ENCODE peak calls at places on chromosomes 13 and 19, in nine cellular contexts. One of them, this sample, is unnamed.

GRCh38 chr19:28685802-28686201 is 527.1 kb downstream of the UQCRFS1 start:
- DNase-seq in omental fat pad: no peak
- DNase-seq in body of pancreas: no peak
- DNase-seq in WERI-Rb-1: no peak
- DNase-seq in heart left ventricle: no peak
- DNase-seq in AG04450: no peak
- DNase-seq in cardiac fibroblast: no peak
- DNase-seq in Calu3: no peak
- DNase-seq in dorsolateral prefrontal cortex: no peak
- DNase-seq in this sample: no peak

GRCh38 chr19:12666305-12667048 is at the start of the genes MAN2B1 and WDR83:
- DNase-seq in omental fat pad: peak; percentile 46
- DNase-seq in body of pancreas: peak; percentile 74
- DNase-seq in WERI-Rb-1: peak; percentile 77
- DNase-seq in heart left ventricle: peak; percentile 77
- DNase-seq in AG04450: no peak
- DNase-seq in cardiac fibroblast: peak; percentile 67
- DNase-seq in Calu3: peak; percentile 74
- DNase-seq in dorsolateral prefrontal cortex: peak; percentile 50
- DNase-seq in this sample: peak; percentile 87

GRCh38 chr13:74868044-74868443 is 613.9 kb downstream of the TBC1D4 start:
- DNase-seq in omental fat pad: no peak
- DNase-seq in body of pancreas: no peak
- DNase-seq in WERI-Rb-1: no peak
- DNase-seq in heart left ventricle: no peak
- DNase-seq in AG04450: no peak
- DNase-seq in cardiac fibroblast: no peak
- DNase-seq in Calu3: no peak
- DNase-seq in dorsolateral prefrontal cortex: no peak
- DNase-seq in this sample: no peak

GRCh38 chr13:99298056-99298455 is 9.1 kb downstream of the GPR183 start:
- DNase-seq in omental fat pad: no peak
- DNase-seq in body of pancreas: no peak
- DNase-seq in WERI-Rb-1: no peak
- DNase-seq in heart left ventricle: no peak
- DNase-seq in AG04450: no peak
- DNase-seq in cardiac fibroblast: no peak
- DNase-seq in Calu3: no peak
- DNase-seq in dorsolateral prefrontal cortex: no peak
- DNase-seq in this sample: no peak

GRCh38 chr19:49953376-49953775 is 7.6 kb downstream of the SIGLEC11 start:
- DNase-seq in omental fat pad: no peak
- DNase-seq in body of pancreas: no peak
- DNase-seq in WERI-Rb-1: no peak
- DNase-seq in heart left ventricle: no peak
- DNase-seq in AG04450: no peak
- DNase-seq in cardiac fibroblast: no peak
- DNase-seq in Calu3: no peak
- DNase-seq in dorsolateral prefrontal cortex: no peak
- DNase-seq in this sample: no peak

GRCh38 chr13:110646442-110647364 is 31.4 kb downstream of the NAXD start:
- DNase-seq in omental fat pad: no peak
- DNase-seq in body of pancreas: no peak
- DNase-seq in WERI-Rb-1: no peak
- DNase-seq in heart left ventricle: no peak
- DNase-seq in AG04450: no peak
- DNase-seq in cardiac fibroblast: no peak
- DNase-seq in Calu3: no peak
- DNase-seq in dorsolateral prefrontal cortex: no peak
- DNase-seq in this sample: no peak

GRCh38 chr13:51444922-51445321 is 7.9 kb downstream of the INTS6 start:
- DNase-seq in omental fat pad: no peak
- DNase-seq in body of pancreas: no peak
- DNase-seq in WERI-Rb-1: no peak
- DNase-seq in heart left ventricle: no peak
- DNase-seq in AG04450: no peak
- DNase-seq in cardiac fibroblast: peak; percentile 78
- DNase-seq in Calu3: no peak
- DNase-seq in dorsolateral prefrontal cortex: no peak
- DNase-seq in this sample: no peak

GRCh38 chr13:20182231-20182846 is 10.4 kb downstream of the GJB2 start:
- DNase-seq in omental fat pad: no peak
- DNase-seq in body of pancreas: peak; percentile 61
- DNase-seq in WERI-Rb-1: peak; percentile 68
- DNase-seq in heart left ventricle: no peak
- DNase-seq in AG04450: peak; percentile 67
- DNase-seq in cardiac fibroblast: peak; percentile 84
- DNase-seq in Calu3: peak; percentile 37
- DNase-seq in dorsolateral prefrontal cortex: no peak
- DNase-seq in this sample: no peak

GRCh38 chr13:24727731-24728601 is 36.0 kb upstream of the RNF17 start:
- DNase-seq in omental fat pad: no peak
- DNase-seq in body of pancreas: peak; percentile 74
- DNase-seq in WERI-Rb-1: peak; percentile 89
- DNase-seq in heart left ventricle: peak; percentile 65
- DNase-seq in AG04450: peak; percentile 71
- DNase-seq in cardiac fibroblast: peak; percentile 93
- DNase-seq in Calu3: peak; percentile 66
- DNase-seq in dorsolateral prefrontal cortex: peak; percentile 60
- DNase-seq in this sample: peak; percentile 59

GRCh38 chr13:100483836-100484381 is 104.7 kb downstream of the GGACT start:
- DNase-seq in omental fat pad: no peak
- DNase-seq in body of pancreas: no peak
- DNase-seq in WERI-Rb-1: no peak
- DNase-seq in heart left ventricle: no peak
- DNase-seq in AG04450: no peak
- DNase-seq in cardiac fibroblast: no peak
- DNase-seq in Calu3: no peak
- DNase-seq in dorsolateral prefrontal cortex: no peak
- DNase-seq in this sample: no peak

GRCh38 chr19:5273782-5274181 is 66.8 kb downstream of the PTPRS start:
- DNase-seq in omental fat pad: no peak
- DNase-seq in body of pancreas: no peak
- DNase-seq in WERI-Rb-1: no peak
- DNase-seq in heart left ventricle: no peak
- DNase-seq in AG04450: no peak
- DNase-seq in cardiac fibroblast: no peak
- DNase-seq in Calu3: no peak
- DNase-seq in dorsolateral prefrontal cortex: no peak
- DNase-seq in this sample: no peak

GRCh38 chr19:5269279-5269678 is 71.3 kb downstream of the PTPRS start:
- DNase-seq in omental fat pad: no peak
- DNase-seq in body of pancreas: no peak
- DNase-seq in WERI-Rb-1: no peak
- DNase-seq in heart left ventricle: no peak
- DNase-seq in AG04450: no peak
- DNase-seq in cardiac fibroblast: no peak
- DNase-seq in Calu3: no peak
- DNase-seq in dorsolateral prefrontal cortex: no peak
- DNase-seq in this sample: no peak

GRCh38 chr19:5269926-5270325 is 70.7 kb downstream of the PTPRS start:
- DNase-seq in omental fat pad: no peak
- DNase-seq in body of pancreas: no peak
- DNase-seq in WERI-Rb-1: no peak
- DNase-seq in heart left ventricle: no peak
- DNase-seq in AG04450: no peak
- DNase-seq in cardiac fibroblast: no peak
- DNase-seq in Calu3: no peak
- DNase-seq in dorsolateral prefrontal cortex: no peak
- DNase-seq in this sample: no peak

GRCh38 chr19:5268801-5269200 is 71.8 kb downstream of the PTPRS start:
- DNase-seq in omental fat pad: no peak
- DNase-seq in body of pancreas: no peak
- DNase-seq in WERI-Rb-1: no peak
- DNase-seq in heart left ventricle: no peak
- DNase-seq in AG04450: no peak
- DNase-seq in cardiac fibroblast: no peak
- DNase-seq in Calu3: no peak
- DNase-seq in dorsolateral prefrontal cortex: no peak
- DNase-seq in this sample: no peak

DNA sequence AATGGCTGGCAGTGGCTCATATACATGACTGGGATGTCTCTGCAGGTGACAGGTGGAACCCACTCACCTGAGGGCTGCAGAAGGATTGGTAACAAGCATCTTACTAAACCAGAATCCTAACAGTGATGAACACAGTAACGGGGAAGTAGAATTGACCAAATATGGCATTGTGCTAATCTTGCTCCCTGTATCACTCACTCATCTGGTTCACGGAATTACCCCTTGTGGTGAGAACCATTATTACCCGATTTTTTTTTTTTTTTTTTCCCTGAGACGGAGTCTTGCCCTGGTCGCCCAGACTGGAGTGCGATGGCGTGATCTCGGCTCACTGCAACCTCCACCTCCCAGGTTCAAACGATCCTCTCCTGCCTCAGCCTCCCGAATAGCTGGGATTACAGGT is 69.5 kb downstream of the PTPRS start:
- DNase-seq in omental fat pad: no peak
- DNase-seq in body of pancreas: no peak
- DNase-seq in WERI-Rb-1: no peak
- DNase-seq in heart left ventricle: no peak
- DNase-seq in AG04450: no peak
- DNase-seq in cardiac fibroblast: no peak
- DNase-seq in Calu3: no peak
- DNase-seq in dorsolateral prefrontal cortex: no peak
- DNase-seq in this sample: no peak
- TF ChIP-seq CTCF in omental fat pad: no peak
- TF ChIP-seq CTCF in body of pancreas: no peak
- TF ChIP-seq CTCF in WERI-Rb-1: no peak
- TF ChIP-seq CTCF in heart left ventricle: no peak
- TF ChIP-seq CTCF in AG04450: peak; percentile 28
- TF ChIP-seq CTCF in cardiac fibroblast: peak; percentile 25
- TF ChIP-seq CTCF in Calu3: no peak
- TF ChIP-seq CTCF in dorsolateral prefrontal cortex: no peak
- TF ChIP-seq CTCF in this sample: peak; percentile 70

DNA sequence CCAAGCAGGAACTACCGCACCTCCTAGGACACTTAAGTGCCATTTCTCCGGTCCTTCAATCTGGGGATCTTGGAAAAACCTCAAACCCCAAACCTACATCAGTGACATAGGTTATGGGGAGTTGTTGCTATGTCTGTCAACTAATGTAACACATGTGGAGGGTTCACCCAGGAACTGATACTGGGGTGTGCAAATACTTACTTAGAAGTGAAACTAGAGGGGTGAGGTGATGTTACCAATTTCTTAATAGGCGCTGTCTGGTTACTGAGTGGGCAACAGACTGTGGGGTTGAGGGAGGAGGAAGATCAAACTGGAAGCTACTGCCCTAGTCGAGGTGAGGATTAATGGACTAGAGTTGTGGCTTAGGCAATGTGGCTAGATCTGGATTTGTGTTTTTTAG is 1.9 kb downstream of the ZNF586 start:
- DNase-seq in omental fat pad: no peak
- DNase-seq in body of pancreas: no peak
- DNase-seq in WERI-Rb-1: no peak
- DNase-seq in heart left ventricle: no peak
- DNase-seq in AG04450: no peak
- DNase-seq in cardiac fibroblast: no peak
- DNase-seq in Calu3: no peak
- DNase-seq in dorsolateral prefrontal cortex: no peak
- DNase-seq in this sample: no peak
- TF ChIP-seq CTCF in omental fat pad: no peak
- TF ChIP-seq CTCF in body of pancreas: no peak
- TF ChIP-seq CTCF in WERI-Rb-1: no peak
- TF ChIP-seq CTCF in heart left ventricle: no peak
- TF ChIP-seq CTCF in AG04450: no peak
- TF ChIP-seq CTCF in cardiac fibroblast: no peak
- TF ChIP-seq CTCF in Calu3: no peak
- TF ChIP-seq CTCF in dorsolateral prefrontal cortex: no peak
- TF ChIP-seq CTCF in this sample: no peak

DNA sequence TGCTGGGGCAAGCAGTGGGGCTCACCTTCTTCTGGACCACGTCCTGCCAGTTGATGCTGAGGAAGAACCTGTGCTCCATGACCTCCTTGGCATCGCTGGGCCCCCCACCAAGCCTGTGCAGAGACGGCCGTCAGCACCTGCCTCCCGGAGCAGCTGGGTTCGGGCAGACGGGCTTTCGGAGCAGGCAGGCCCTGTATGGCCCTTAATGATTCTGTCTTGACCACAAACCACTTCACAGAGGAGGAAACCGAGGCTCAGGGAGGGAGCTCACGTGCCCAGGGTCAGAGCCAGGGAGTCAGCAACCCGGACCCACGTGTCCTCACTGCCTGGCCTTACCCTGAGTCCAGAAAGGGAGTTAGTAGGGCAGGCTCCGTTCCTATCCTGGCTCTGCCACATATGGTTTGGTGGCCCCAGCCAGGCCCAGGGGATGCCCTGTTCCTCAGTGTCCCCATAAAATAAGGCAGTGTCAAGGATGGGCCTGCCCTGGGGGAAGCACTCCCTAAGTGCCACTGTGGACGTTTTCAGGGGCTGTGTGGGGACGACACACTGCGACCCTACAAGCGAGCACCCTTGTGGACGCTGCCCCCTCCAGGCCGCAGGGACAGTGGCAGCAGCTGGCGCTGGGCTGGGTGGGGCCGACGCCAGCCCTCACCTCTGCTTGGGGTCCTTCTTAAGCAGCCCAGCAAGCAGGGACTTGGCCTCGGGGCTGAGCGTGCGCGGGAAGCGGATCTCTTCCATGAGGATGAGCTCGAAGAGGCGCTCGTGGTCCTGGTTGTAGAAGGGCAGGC is 8.9 kb upstream of the CCNP start:
- DNase-seq in omental fat pad: no peak
- DNase-seq in body of pancreas: no peak
- DNase-seq in WERI-Rb-1: no peak
- DNase-seq in heart left ventricle: no peak
- DNase-seq in AG04450: no peak
- DNase-seq in cardiac fibroblast: no peak
- DNase-seq in Calu3: no peak
- DNase-seq in dorsolateral prefrontal cortex: no peak
- DNase-seq in this sample: no peak
- TF ChIP-seq CTCF in omental fat pad: no peak
- TF ChIP-seq CTCF in body of pancreas: no peak
- TF ChIP-seq CTCF in WERI-Rb-1: peak; percentile 58
- TF ChIP-seq CTCF in heart left ventricle: no peak
- TF ChIP-seq CTCF in AG04450: no peak
- TF ChIP-seq CTCF in cardiac fibroblast: peak; percentile 20
- TF ChIP-seq CTCF in Calu3: no peak
- TF ChIP-seq CTCF in dorsolateral prefrontal cortex: no peak
- TF ChIP-seq CTCF in this sample: no peak

DNA sequence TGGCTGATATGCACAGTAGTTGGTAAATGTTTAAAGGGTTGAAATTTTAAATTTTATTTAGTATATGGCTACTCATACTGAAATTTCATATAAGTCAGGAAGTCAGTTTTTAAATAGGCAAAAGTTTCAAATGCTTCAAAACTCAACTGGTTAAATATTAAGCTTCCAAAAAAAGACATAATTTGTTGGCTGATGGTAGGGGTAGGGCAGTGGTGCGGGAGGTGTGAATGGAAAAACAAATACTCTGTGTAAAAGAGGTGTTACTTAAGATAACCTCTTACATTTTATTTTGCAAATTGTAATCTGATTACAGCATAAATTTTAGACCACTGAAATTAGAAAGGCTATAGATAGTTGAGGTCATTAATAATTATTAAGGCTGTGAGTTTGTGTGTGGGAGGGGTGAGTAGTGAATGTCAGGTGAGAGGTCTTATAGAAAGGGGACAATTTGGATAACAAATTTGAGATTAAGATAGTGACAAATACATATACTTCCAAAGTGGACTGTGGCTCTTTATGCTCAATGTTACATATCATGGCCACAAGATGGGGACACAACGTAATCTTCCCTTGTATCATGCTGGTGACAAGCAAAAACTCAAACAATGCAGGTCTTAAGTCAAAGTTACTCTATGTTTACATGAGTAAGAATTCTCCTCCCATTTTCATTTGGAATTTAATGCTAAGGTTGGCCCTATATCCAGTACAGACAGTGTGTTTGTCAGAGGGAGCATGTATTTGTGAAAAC is 36.6 kb upstream of the OXGR1 start:
- DNase-seq in omental fat pad: no peak
- DNase-seq in body of pancreas: no peak
- DNase-seq in WERI-Rb-1: peak; percentile 40
- DNase-seq in heart left ventricle: no peak
- DNase-seq in AG04450: peak; percentile 4
- DNase-seq in cardiac fibroblast: peak; percentile 84
- DNase-seq in Calu3: no peak
- DNase-seq in dorsolateral prefrontal cortex: no peak
- DNase-seq in this sample: no peak
- TF ChIP-seq CTCF in omental fat pad: no peak
- TF ChIP-seq CTCF in body of pancreas: no peak
- TF ChIP-seq CTCF in WERI-Rb-1: peak; percentile 58
- TF ChIP-seq CTCF in heart left ventricle: peak; percentile 22
- TF ChIP-seq CTCF in AG04450: peak; percentile 11
- TF ChIP-seq CTCF in cardiac fibroblast: peak; percentile 39
- TF ChIP-seq CTCF in Calu3: no peak
- TF ChIP-seq CTCF in dorsolateral prefrontal cortex: peak; percentile 38
- TF ChIP-seq CTCF in this sample: peak; percentile 20